ENCODE peak calls at places on chromosomes 4 and X, in four cellular contexts. Y is ascending aorta, M is brain microvascular endothelial cell, H is testis. I is an unnamed sample.
A peak's percentile ranks its signal among the peaks of the same experiment; 100 is the strongest.

GRCh38 chrX:77087529-77088169 is 359.5 kb upstream of the FGF16 start:
- DNase-seq in Y (peak; percentile 89), H (no peak), M (peak; percentile 32), I (no peak)

GRCh38 chrX:19647731-19648588 is 132.7 kb upstream of the MAP3K15 start:
- DNase-seq in M (no peak), Y (no peak), H (no peak), I (no peak)

GRCh38 chr4:20612313-20612712 is 87.9 kb upstream of the PACRGL start:
- DNase-seq in H (no peak), Y (no peak), M (peak; percentile 47), I (no peak)

GRCh38 chr4:140612356-140612755 is 43.6 kb upstream of the UCP1 start:
- DNase-seq in M (no peak), H (no peak), Y (no peak), I (no peak)

GRCh38 chr4:100103671-100104070 is 86.6 kb downstream of the DDIT4L start:
- DNase-seq in M (no peak), Y (no peak), H (no peak), I (no peak)

GRCh38 chr4:3247399-3248177 is 1.4 kb upstream of the MSANTD1 start:
- DNase-seq in M (no peak), Y (no peak), H (no peak), I (no peak)

GRCh38 chrX:76427560-76428242 is at the start of gene MAGEE1:
- DNase-seq in Y (peak; percentile 84), H (peak; percentile 75), M (peak; percentile 37), I (peak; percentile 74)

GRCh38 chr4:93066746-93067145 is 761.8 kb upstream of the ATOH1 start:
- DNase-seq in Y (no peak), M (no peak), H (no peak), I (no peak)

GRCh38 chrX:18941896-18942295 is 42.0 kb downstream of the PHKA2 start:
- DNase-seq in M (no peak), Y (no peak), H (no peak), I (no peak)

GRCh38 chrX:30153175-30153880 is 62.0 kb upstream of the MAGEB2 start:
- DNase-seq in H (no peak), M (no peak), Y (no peak), I (no peak)

GRCh38 chr4:94452476-94453300 is 946 bp downstream of the PDLIM5 start:
- DNase-seq in M (peak; percentile 63), H (peak; percentile 86), Y (peak; percentile 93), I (peak; percentile 88)

GRCh38 chrX:20547649-20548051 is 280.9 kb upstream of the RPS6KA3 start:
- DNase-seq in M (peak; percentile 38), Y (peak; percentile 83), H (no peak), I (no peak)

GRCh38 chrX:143340190-143340589 is 177.1 kb downstream of the SPANXN3 start:
- DNase-seq in Y (no peak), H (no peak), M (no peak), I (no peak)

GRCh38 chrX:49799828-49800227 is 29.3 kb upstream of the PAGE4 start:
- DNase-seq in H (no peak), Y (no peak), M (no peak), I (no peak)

GRCh38 chr4:149264093-149264733 is 551.4 kb downstream of the IQCM start:
- DNase-seq in Y (no peak), H (peak; percentile 58), M (peak; percentile 45), I (no peak)

GRCh38 chrX:153966283-153966688 is 5.3 kb downstream of the HCFC1 start:
- DNase-seq in M (no peak), Y (no peak), H (peak; percentile 49), I (no peak)

GRCh38 chrX:152932144-152932543 is 34.3 kb downstream of the ZNF185 start:
- DNase-seq in M (no peak), H (no peak), Y (no peak), I (no peak)

GRCh38 chr4:148007789-148008188 is 275.9 kb downstream of the ARHGAP10 start:
- DNase-seq in Y (no peak), M (no peak), H (no peak), I (no peak)

GRCh38 chrX:137565921-137566745 is at the start of gene ZIC3:
- DNase-seq in H (peak; percentile 79), M (peak; percentile 3), Y (peak; percentile 74), I (peak; percentile 57)

GRCh38 chr4:41256740-41257256 is at the start of gene UCHL1:
- DNase-seq in M (peak; percentile 93), H (peak; percentile 84), Y (peak; percentile 65), I (peak; percentile 29)

GRCh38 chr4:123631699-123632098 is 235.1 kb downstream of the SPRY1 start:
- DNase-seq in H (no peak), M (no peak), Y (no peak), I (no peak)

GRCh38 chrX:57368158-57368557 is 81.7 kb downstream of the FAAH2 start:
- DNase-seq in Y (no peak), M (no peak), H (no peak), I (no peak)

GRCh38 chr4:95541889-95542607 is 6.7 kb downstream of the UNC5C start:
- DNase-seq in H (no peak), Y (no peak), M (no peak), I (no peak)

GRCh38 chrX:109839694-109840358 is 106.8 kb upstream of the ACSL4 start:
- DNase-seq in Y (peak; percentile 66), M (peak; percentile 63), H (no peak), I (peak; percentile 13)

GRCh38 chr4:129167640-129168260 is 71.8 kb downstream of the C4orf33 start:
- DNase-seq in Y (no peak), H (no peak), M (no peak), I (no peak)

GRCh38 chrX:24396236-24396929 is 35.9 kb downstream of the SUPT20HL1 start:
- DNase-seq in H (no peak), M (peak; percentile 27), Y (no peak), I (no peak)

GRCh38 chrX:43552166-43552565 is 103.9 kb upstream of the MAOA start:
- DNase-seq in M (no peak), H (no peak), Y (no peak), I (no peak)

DNA sequence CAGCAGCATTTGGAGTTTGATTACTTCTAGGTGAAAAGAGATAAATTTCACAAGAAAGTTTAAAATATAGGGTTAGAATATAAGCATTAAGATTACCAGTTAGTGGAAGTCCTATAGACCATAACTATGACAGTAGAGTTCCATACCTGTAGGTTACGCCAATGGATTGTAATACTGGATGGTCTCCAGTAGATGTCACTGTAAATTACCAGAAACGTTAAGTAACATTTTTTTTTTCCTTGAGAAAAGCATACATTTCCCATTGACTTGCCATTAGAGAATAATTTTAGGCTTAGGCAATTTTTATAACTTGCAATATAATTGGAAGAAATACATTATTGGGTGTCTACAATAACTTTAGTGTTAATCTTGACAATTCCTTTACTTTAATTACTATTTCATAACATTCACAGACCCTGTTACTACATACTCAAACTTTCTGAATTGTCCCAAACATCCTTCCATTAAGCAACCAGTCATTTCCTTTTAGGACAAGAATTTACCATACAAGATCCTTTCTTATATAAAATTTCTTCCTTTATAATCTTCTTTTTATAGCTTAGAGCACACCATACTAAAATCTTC is 304.1 kb upstream of the TECRL start:
- DNase-seq in Y (no peak), M (peak; percentile 3), H (no peak), I (no peak)
- TF ChIP-seq CTCF in Y (peak; percentile 31), M (peak; percentile 29), H (no peak), I (peak; percentile 49)

GRCh38 chr4:182778222-182778982 is 138.8 kb downstream of the DCTD start:
- DNase-seq in H (no peak), M (no peak), Y (no peak), I (no peak)
- H3K27ac ChIP-seq in H (no peak overlapping the region), M (no peak overlapping the region), Y (no peak overlapping the region), I (no peak overlapping the region)

DNA sequence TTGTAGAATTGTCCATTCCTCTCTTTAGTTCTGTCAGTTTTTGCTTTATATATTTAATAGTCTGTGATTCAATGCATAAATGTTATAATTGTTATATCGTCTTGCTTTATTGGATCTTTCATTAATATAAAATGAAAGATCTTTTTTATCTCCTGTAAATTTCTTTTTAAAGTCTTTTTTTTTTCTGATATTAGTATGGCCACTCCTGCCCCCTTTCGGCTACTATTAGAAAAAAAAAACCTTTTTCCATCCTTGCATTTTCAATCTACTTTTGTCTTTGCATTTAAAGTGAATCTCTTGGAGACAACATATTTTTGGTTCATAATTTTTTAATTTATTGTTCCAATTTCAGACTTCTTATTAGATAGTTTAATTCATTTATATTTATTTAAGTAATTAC is 677.4 kb upstream of the NDST4 start:
- DNase-seq in M (no peak), Y (no peak), H (no peak), I (no peak)
- H3K4me3 ChIP-seq in M (no peak overlapping the region), Y (no peak overlapping the region), H (no peak overlapping the region), I (no peak overlapping the region)

GRCh38 chr4:155497306-155497705 is 120.5 kb upstream of the MAP9 start:
- DNase-seq in Y (no peak), H (no peak), M (no peak), I (no peak)

GRCh38 chr4:155491336-155492131 is 114.8 kb upstream of the MAP9 start:
- DNase-seq in M (no peak), H (no peak), Y (no peak), I (no peak)

GRCh38 chr4:155494037-155494718 is 117.4 kb upstream of the MAP9 start:
- DNase-seq in H (no peak), M (no peak), Y (no peak), I (no peak)

GRCh38 chr4:155495572-155496293 is 119.0 kb upstream of the MAP9 start:
- DNase-seq in M (no peak), Y (no peak), H (no peak), I (no peak)

DNA sequence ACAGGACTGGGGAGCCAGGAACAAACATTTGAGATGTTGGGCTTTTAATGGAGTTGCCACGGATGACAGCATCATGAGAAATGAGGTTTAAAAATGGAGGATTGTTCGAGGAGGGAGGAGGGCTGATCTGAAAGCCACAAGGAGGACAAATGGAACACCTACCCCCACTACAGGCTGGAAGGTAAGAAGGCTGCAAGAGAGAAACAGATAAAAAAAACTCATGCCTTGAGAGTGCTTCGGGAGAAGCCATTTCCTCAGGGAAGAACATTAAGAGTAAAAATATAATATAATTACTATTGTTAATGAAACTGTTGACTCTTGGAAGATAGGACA is 119.5 kb upstream of the MAP9 start:
- DNase-seq in Y (no peak), H (no peak), M (no peak), I (no peak)
- TF ChIP-seq CTCF in Y (no peak), H (no peak), M (no peak), I (no peak)

DNA sequence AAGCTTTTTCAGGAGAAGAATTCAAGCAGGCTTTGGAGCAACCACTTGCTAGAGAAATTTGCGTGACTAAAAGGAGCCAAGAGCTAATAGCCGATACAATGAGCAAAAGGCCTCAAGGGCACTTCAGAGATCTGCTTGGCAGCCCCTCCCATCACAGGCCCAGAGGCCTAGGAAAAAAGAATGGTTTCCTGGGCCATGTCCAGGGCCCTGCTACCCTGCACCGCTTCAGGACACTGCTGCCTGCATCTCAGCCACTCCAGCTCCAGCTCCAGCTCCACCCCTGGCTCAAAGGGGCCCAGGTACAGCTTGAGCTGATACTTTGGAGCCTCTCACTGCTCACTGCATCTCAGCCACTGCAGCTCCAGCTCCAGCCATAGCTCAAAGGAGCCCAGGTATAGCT is 98.9 kb downstream of the FAM13A start:
- DNase-seq in Y (no peak), H (no peak), M (no peak), I (no peak)
- H3K27ac ChIP-seq in Y (peak overlapping the region; percentile 33), H (no peak overlapping the region), M (no peak overlapping the region), I (peak overlapping the region; percentile 13)

I was measured in left ventricle myocardium inferior.